ENCODE peak calls at places on chromosomes 12 and 14, in four cellular contexts. V is AG04450, C is AG04449, W is heart left ventricle. B is an unnamed sample.

GRCh38 chr14:81275305-81275950 is 54.7 kb upstream of the GTF2A1 start:
- DNase-seq in W (no peak), V (no peak), C (no peak), B (no peak)

GRCh38 chr14:74429221-74429691 is 3.2 kb upstream of the SYNDIG1L start:
- DNase-seq in C (no peak), W (no peak), V (no peak), B (no peak)

GRCh38 chr12:124727244-124727673 is 136.4 kb downstream of the SCARB1 start:
- DNase-seq in W (peak), V (no peak), C (no peak), B (peak)

GRCh38 chr14:50675597-50675996 is 7.5 kb upstream of the SAV1 start:
- DNase-seq in C (no peak), W (no peak), V (no peak), B (no peak)

GRCh38 chr12:77782034-77782433 is 48.7 kb upstream of the NAV3 start:
- DNase-seq in V (no peak), C (no peak), W (no peak), B (no peak)

GRCh38 chr12:12704593-12705230 is 8.7 kb upstream of the GPR19 start:
- DNase-seq in C (peak), V (peak), W (peak), B (peak)

GRCh38 chr12:102824218-102824835 is 92.7 kb downstream of the PAH start:
- DNase-seq in V (no peak), C (no peak), W (peak), B (peak)

GRCh38 chr12:115325858-115326257 is 641.9 kb upstream of the TBX3 start:
- DNase-seq in W (no peak), C (no peak), V (no peak), B (no peak)

GRCh38 chr14:93778453-93778852 is 9.8 kb downstream of the PRIMA1 start:
- DNase-seq in W (no peak), V (no peak), C (no peak), B (no peak)

GRCh38 chr12:53759261-53759660 is 7.5 kb upstream of the CISTR start:
- DNase-seq in W (no peak), C (no peak), V (no peak), B (no peak)

GRCh38 chr12:28958553-28959195 is 190.4 kb upstream of the FAR2 start:
- DNase-seq in W (no peak), C (no peak), V (no peak), B (no peak)

GRCh38 chr12:97912943-97913342 is 450.3 kb downstream of the RMST start:
- DNase-seq in V (no peak), W (no peak), C (no peak), B (no peak)

GRCh38 chr12:112176321-112177010 is 51.1 kb downstream of the TRAFD1 start:
- DNase-seq in C (no peak), W (no peak), V (no peak), B (no peak)

GRCh38 chr14:101980251-101980650 is 15.9 kb downstream of the DYNC1H1 start:
- DNase-seq in C (no peak), W (no peak), V (no peak), B (no peak)

GRCh38 chr14:101982621-101983020 is 18.2 kb downstream of the DYNC1H1 start:
- DNase-seq in V (no peak), W (no peak), C (no peak), B (no peak)

GRCh38 chr14:101977311-101978071 is 13.1 kb downstream of the DYNC1H1 start:
- DNase-seq in V (no peak), C (no peak), W (no peak), B (no peak)

GRCh38 chr14:101980700-101981099 is 16.3 kb downstream of the DYNC1H1 start:
- DNase-seq in C (peak), V (peak), W (peak), B (peak)

DNA sequence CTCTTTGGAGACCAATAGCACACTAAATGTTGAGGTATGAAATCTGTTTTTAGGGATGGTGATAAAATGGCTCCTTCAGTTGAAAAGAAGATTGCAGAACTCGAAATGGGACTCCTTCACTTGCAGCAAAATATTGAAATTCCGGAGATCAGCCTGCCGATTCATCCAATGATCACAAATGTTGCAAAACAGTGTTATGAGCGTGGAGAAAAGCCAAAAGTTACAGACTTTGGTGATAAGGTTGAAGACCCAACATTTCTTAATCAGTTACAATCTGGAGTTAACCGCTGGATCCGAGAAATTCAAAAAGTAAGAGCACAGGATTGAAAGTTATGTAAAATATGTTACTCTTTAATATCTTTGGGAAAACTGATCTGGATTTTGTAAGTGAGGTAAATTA is 15.3 kb downstream of the DYNC1H1 start:
- DNase-seq in C (no peak), V (no peak), W (no peak), B (no peak)
- TF ChIP-seq CTCF in C (no peak), V (no peak), W (no peak), B (no peak)

DNA sequence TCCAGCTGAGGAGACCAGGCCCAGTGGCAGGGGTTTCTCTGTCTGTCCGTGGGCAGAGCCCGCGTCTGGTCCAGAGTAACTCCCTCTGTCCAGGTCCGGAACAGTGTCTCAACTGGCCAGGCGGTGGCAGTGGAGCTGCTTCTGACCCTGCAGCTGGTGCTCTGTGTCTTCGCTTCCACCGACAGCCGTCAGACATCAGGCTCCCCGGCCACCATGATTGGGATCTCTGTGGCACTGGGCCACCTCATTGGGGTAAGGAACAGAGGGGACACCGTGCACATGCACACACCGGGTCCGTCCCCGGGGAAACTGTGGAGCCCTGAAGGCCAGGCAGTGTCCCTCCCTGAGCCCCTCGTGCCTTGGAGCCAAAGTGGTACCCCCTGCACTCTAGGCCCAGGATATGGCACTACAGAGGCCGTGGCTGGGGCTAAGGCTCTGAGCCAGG is 1.5 kb downstream of the AQP6 start:
- DNase-seq in V (peak), W (peak), C (no peak), B (peak)
- TF ChIP-seq CTCF in V (peak), W (peak), C (peak), B (peak)

DNA sequence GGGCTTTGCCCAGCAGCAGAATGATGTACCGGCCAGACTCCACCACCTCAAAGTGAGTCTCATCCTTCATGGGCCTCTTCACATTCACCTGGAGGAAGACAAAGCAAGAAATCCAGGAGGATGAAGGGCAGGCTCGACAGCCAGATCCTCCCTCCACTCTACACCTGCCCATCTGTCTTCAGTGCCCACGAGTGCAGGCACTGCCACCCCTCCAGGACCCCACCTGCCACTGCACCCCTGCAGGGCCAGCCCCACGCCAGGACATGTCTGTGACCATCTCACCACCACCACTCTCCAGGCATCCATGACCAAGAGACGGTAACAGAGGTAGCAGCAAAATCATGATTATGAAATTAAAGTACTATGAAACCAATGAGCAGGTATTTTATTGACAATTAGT is 84.3 kb upstream of the ANO2 start:
- DNase-seq in W (no peak), C (no peak), V (no peak), B (no peak)
- TF ChIP-seq CTCF in W (no peak), C (no peak), V (no peak), B (no peak)

GRCh38 chr14:29798078-29798477 is 129.6 kb downstream of the PRKD1 start:
- DNase-seq in C (no peak), W (no peak), V (no peak), B (no peak)

GRCh38 chr14:29800961-29801360 is 126.7 kb downstream of the PRKD1 start:
- DNase-seq in W (no peak), V (no peak), C (no peak), B (no peak)

GRCh38 chr14:29798776-29799175 is 128.9 kb downstream of the PRKD1 start:
- DNase-seq in V (no peak), C (no peak), W (no peak), B (no peak)

GRCh38 chr14:29802211-29802610 is 125.4 kb downstream of the PRKD1 start:
- DNase-seq in W (no peak), V (no peak), C (no peak), B (no peak)

GRCh38 chr14:29799718-29800117 is 127.9 kb downstream of the PRKD1 start:
- DNase-seq in V (no peak), C (no peak), W (no peak), B (no peak)
- TF ChIP-seq CTCF in V (no peak), C (no peak), W (no peak), B (no peak)

GRCh38 chr12:243381-243780 is 19.3 kb downstream of the SLC6A13 start:
- DNase-seq in W (no peak), C (no peak), V (no peak), B (no peak)
- TF ChIP-seq CTCF in W (no peak), C (no peak), V (no peak), B (no peak)

DNA sequence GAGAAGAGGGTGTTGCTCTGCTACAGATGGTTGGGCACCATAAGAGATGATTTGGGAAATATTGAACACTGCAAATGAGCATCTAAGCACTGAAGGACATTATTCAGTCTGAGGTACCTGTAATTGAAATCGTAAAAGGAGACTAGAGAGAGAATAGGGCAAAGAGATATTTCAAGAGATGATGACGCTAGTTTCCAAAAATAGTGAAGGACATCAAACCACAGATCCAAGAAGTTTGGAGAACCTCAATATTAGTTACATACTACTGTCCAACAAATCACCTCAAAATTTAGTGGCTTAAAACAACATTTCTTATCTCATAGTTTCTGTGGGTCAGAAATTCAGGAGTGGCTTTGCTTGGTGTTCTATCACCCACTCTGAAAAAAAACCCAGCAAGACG is 4.5 kb upstream of the MBIP start:
- DNase-seq in V (no peak), C (no peak), W (no peak), B (no peak)
- TF ChIP-seq CTCF in V (no peak), C (no peak), W (no peak), B (no peak)

DNA sequence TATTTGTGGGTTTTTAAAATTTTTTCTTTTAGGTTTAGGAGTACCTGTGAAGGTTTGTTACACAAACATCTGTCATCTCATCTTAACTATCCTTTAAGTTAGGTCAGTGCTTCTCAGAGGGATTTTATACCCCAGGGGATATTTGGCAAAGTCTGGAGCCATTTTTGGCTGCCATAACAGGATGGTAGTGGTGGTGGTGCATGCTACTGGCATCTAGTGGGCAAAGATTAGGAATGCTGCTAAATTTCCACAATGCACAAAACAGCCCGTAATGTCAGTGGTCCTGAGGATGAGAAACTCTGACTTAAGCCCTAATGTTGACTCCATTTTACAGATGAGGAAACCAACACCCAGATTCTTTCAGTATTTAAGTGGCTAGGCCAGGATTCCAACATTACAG is 85.2 kb upstream of the MYF6 start:
- DNase-seq in W (no peak), C (no peak), V (no peak), B (no peak)
- TF ChIP-seq CTCF in W (no peak), C (peak), V (peak), B (no peak)